ENCODE peak calls at places on chromosomes 16 and 17, in six cellular contexts. Z, S, O, B, X and A are unnamed samples.

GRCh38 chr16:629289-630023 is 1.3 kb upstream of the WFIKKN1 start:
- DNase-seq in Z (no peak), S (peak), O (no peak), B (peak), X (peak), A (no peak)

GRCh38 chr17:33674685-33675084 is 381.6 kb upstream of the ASIC2 start:
- DNase-seq in Z (peak), S (peak), O (peak), B (peak), X (peak), A (peak)

GRCh38 chr16:2468142-2468724 is 2.9 kb upstream of the NTN3 start:
- DNase-seq in Z (no peak), S (peak), O (peak), B (no peak), X (no peak), A (no peak)

GRCh38 chr16:8957061-8957392 is 6.7 kb downstream of the USP7 start:
- DNase-seq in Z (no peak), S (no peak), O (no peak), B (no peak), X (no peak), A (no peak)

GRCh38 chr17:27284811-27285415 is 9.0 kb upstream of the WSB1 start:
- DNase-seq in Z (no peak), S (no peak), O (no peak), B (no peak), X (no peak), A (no peak)

GRCh38 chr17:28819582-28819981 is 23.0 kb downstream of the FAM222B start:
- DNase-seq in Z (no peak), S (no peak), O (no peak), B (no peak), X (no peak), A (no peak)

GRCh38 chr17:61996916-61997605 is 68.0 kb downstream of the MED13 start:
- DNase-seq in Z (no peak), S (no peak), O (no peak), B (no peak), X (no peak), A (no peak)

GRCh38 chr17:78338860-78339259 is 21.0 kb downstream of the SOCS3 start:
- DNase-seq in Z (peak), S (no peak), O (no peak), B (no peak), X (no peak), A (no peak)

GRCh38 chr17:50603340-50603739 is 31.3 kb upstream of the ABCC3 start:
- DNase-seq in Z (no peak), S (peak), O (peak), B (peak), X (peak), A (no peak)

GRCh38 chr17:48860034-48860433 is 29.2 kb downstream of the CALCOCO2 start:
- DNase-seq in Z (no peak), S (no peak), O (peak), B (no peak), X (no peak), A (no peak)

GRCh38 chr17:70202840-70203239 is 33.5 kb downstream of the KCNJ2 start:
- DNase-seq in Z (no peak), S (no peak), O (no peak), B (no peak), X (no peak), A (no peak)

GRCh38 chr17:18217412-18218015 is 7.9 kb upstream of the LLGL1 start:
- DNase-seq in Z (peak), S (peak), O (peak), B (peak), X (peak), A (peak)

GRCh38 chr17:74071280-74071679 is 132.2 kb upstream of the RPL38 start:
- DNase-seq in Z (no peak), S (no peak), O (no peak), B (no peak), X (no peak), A (no peak)

GRCh38 chr17:2222901-2223616 is 80.5 kb downstream of the SMG6 start:
- DNase-seq in Z (no peak), S (no peak), O (no peak), B (no peak), X (no peak), A (peak)

GRCh38 chr16:9404811-9405210 is 313.4 kb downstream of the HAPSTR1 start:
- DNase-seq in Z (no peak), S (no peak), O (no peak), B (no peak), X (no peak), A (no peak)

GRCh38 chr17:43453331-43453812 is 30.4 kb upstream of the DHX8 start:
- DNase-seq in Z (no peak), S (no peak), O (no peak), B (no peak), X (no peak), A (no peak)

GRCh38 chr17:7007143-7007542 is 5.3 kb upstream of the RNASEK start:
- DNase-seq in Z (no peak), S (no peak), O (no peak), B (no peak), X (no peak), A (no peak)

GRCh38 chr16:58022601-58023371 is 2.8 kb upstream of the MMP15 start:
- DNase-seq in Z (no peak), S (peak), O (no peak), B (no peak), X (no peak), A (no peak)

GRCh38 chr16:24540575-24541240 is 1.3 kb downstream of the RBBP6 start:
- DNase-seq in Z (no peak), S (peak), O (no peak), B (no peak), X (no peak), A (no peak)

GRCh38 chr17:81365601-81366585 is 29.4 kb upstream of the BAHCC1 start:
- DNase-seq in Z (peak), S (peak), O (no peak), B (peak), X (no peak), A (peak)

GRCh38 chr16:74049027-74049426 is 247.6 kb upstream of the PSMD7 start:
- DNase-seq in Z (no peak), S (no peak), O (no peak), B (no peak), X (no peak), A (no peak)

DNA sequence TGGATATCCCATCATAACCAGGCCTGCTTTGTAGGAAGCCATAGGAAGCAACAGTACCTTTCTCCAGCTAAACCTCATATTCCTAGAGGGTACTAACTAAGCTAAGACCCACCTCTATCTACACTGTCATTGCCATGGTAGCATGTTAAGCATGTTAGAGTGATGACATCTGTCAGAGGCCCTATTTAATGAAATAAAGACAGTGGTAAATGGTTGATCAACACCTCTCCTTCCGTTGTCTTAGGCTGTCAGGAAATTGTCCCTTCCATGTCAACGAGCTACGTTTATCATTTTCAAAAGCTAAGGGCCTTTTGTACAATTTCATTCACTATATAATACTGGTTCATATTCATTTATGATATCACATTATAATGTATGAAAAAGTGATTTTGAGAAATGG is 251.1 kb upstream of the PSMD7 start:
- DNase-seq in Z (no peak), S (no peak), O (no peak), B (no peak), X (no peak), A (no peak)
- TF ChIP-seq RAD21 in Z (no peak), S (no peak), O (no peak), B (no peak), X (no peak), A (no peak)

GRCh38 chr16:65510850-65511249 is 389.0 kb upstream of the CDH11 start:
- DNase-seq in Z (no peak), S (no peak), O (no peak), B (peak), X (no peak), A (no peak)
- TF ChIP-seq REST in Z (no peak), S (no peak), O (no peak), B (no peak), X (no peak), A (no peak)

GRCh38 chr16:52467753-52468152 is 79.2 kb downstream of the TOX3 start:
- DNase-seq in Z (no peak), S (no peak), O (no peak), B (no peak), X (no peak), A (no peak)
- TF ChIP-seq RAD21 in Z (no peak), S (no peak), O (no peak), B (no peak), X (no peak), A (no peak)

GRCh38 chr17:72409405-72410002 is 288.7 kb downstream of the SOX9 start:
- DNase-seq in Z (no peak), S (no peak), O (no peak), B (no peak), X (no peak), A (no peak)
- TF ChIP-seq REST in Z (no peak), S (no peak), O (no peak), B (no peak), X (no peak), A (no peak)

GRCh38 chr16:67884684-67885083 is at the start of gene NRN1L:
- DNase-seq in Z (no peak), S (peak), O (no peak), B (no peak), X (peak), A (no peak)

GRCh38 chr16:67888311-67888710 is 3.6 kb downstream of the NRN1L start:
- DNase-seq in Z (no peak), S (no peak), O (no peak), B (no peak), X (no peak), A (no peak)

GRCh38 chr16:67885545-67885944 is 860 bp downstream of the NRN1L start:
- DNase-seq in Z (no peak), S (no peak), O (no peak), B (no peak), X (no peak), A (no peak)

GRCh38 chr16:67885976-67886375 is 1.3 kb downstream of the NRN1L start:
- DNase-seq in Z (no peak), S (no peak), O (no peak), B (no peak), X (no peak), A (no peak)

GRCh38 chr16:67886387-67886786 is 1.7 kb downstream of the NRN1L start:
- DNase-seq in Z (no peak), S (no peak), O (no peak), B (no peak), X (no peak), A (no peak)
- TF ChIP-seq RAD21 in Z (no peak), S (no peak), O (no peak), B (no peak), X (no peak), A (no peak)